ENCODE peak calls at places on chromosomes 5 and 9, in six cellular contexts. One of them, this sample, is unnamed.

GRCh38 chr5:131316026-131316425 is 52.2 kb downstream of the CDC42SE2 start:
- DNase-seq in K562: no peak
- DNase-seq in HepG2: no peak
- DNase-seq in GM23338: no peak
- DNase-seq in HCT116: no peak
- DNase-seq in A549: no peak
- DNase-seq in this sample: no peak

GRCh38 chr9:18137815-18138214 is 336.1 kb upstream of the ADAMTSL1 start:
- DNase-seq in K562: no peak
- DNase-seq in GM23338: peak; percentile 36
- DNase-seq in A549: no peak
- DNase-seq in HepG2: no peak
- DNase-seq in HCT116: no peak
- DNase-seq in this sample: no peak

GRCh38 chr5:119322948-119323629 is 32.7 kb upstream of the TNFAIP8 start:
- DNase-seq in HCT116: no peak
- DNase-seq in GM23338: no peak
- DNase-seq in K562: peak; percentile 48
- DNase-seq in HepG2: no peak
- DNase-seq in A549: no peak
- DNase-seq in this sample: no peak

GRCh38 chr5:157033071-157033583 is 25.8 kb downstream of the HAVCR1 start:
- DNase-seq in GM23338: no peak
- DNase-seq in HepG2: no peak
- DNase-seq in A549: no peak
- DNase-seq in K562: no peak
- DNase-seq in HCT116: no peak
- DNase-seq in this sample: no peak

GRCh38 chr5:106290841-106291240 is 1379.9 kb downstream of the EFNA5 start:
- DNase-seq in A549: no peak
- DNase-seq in K562: no peak
- DNase-seq in HepG2: no peak
- DNase-seq in GM23338: no peak
- DNase-seq in HCT116: no peak
- DNase-seq in this sample: no peak

GRCh38 chr5:180353226-180353962 is at the start of gene GFPT2:
- DNase-seq in HepG2: peak; percentile 28
- DNase-seq in K562: peak; percentile 99
- DNase-seq in GM23338: peak; percentile 94
- DNase-seq in HCT116: no peak
- DNase-seq in A549: peak; percentile 94
- DNase-seq in this sample: no peak

GRCh38 chr5:161190778-161191177 is 338.8 kb upstream of the ATP10B start:
- DNase-seq in A549: no peak
- DNase-seq in K562: no peak
- DNase-seq in HCT116: no peak
- DNase-seq in GM23338: no peak
- DNase-seq in HepG2: no peak
- DNase-seq in this sample: no peak

GRCh38 chr9:21778300-21778699 is 24.1 kb upstream of the MTAP start:
- DNase-seq in HCT116: no peak
- DNase-seq in A549: no peak
- DNase-seq in GM23338: no peak
- DNase-seq in K562: no peak
- DNase-seq in HepG2: no peak
- DNase-seq in this sample: peak; percentile 1

GRCh38 chr9:503881-504852 is 289.5 kb downstream of the DOCK8 start:
- DNase-seq in HCT116: peak; percentile 43
- DNase-seq in HepG2: peak; percentile 48
- DNase-seq in A549: peak; percentile 75
- DNase-seq in K562: peak; percentile 85
- DNase-seq in GM23338: peak; percentile 84
- DNase-seq in this sample: peak; percentile 56

GRCh38 chr5:158718738-158719505 is 380.8 kb downstream of the EBF1 start:
- DNase-seq in HCT116: no peak
- DNase-seq in K562: no peak
- DNase-seq in A549: no peak
- DNase-seq in GM23338: no peak
- DNase-seq in HepG2: no peak
- DNase-seq in this sample: no peak

GRCh38 chr5:36720688-36721087 is 114.3 kb downstream of the SLC1A3 start:
- DNase-seq in GM23338: no peak
- DNase-seq in HCT116: no peak
- DNase-seq in HepG2: no peak
- DNase-seq in A549: no peak
- DNase-seq in K562: no peak
- DNase-seq in this sample: no peak

GRCh38 chr9:132411091-132411508 is 1.1 kb downstream of the CFAP77 start:
- DNase-seq in K562: peak; percentile 71
- DNase-seq in HepG2: peak; percentile 54
- DNase-seq in HCT116: peak; percentile 68
- DNase-seq in A549: peak; percentile 69
- DNase-seq in GM23338: peak; percentile 96
- DNase-seq in this sample: no peak

GRCh38 chr5:52989025-52989780 is at the start of gene ITGA2:
- DNase-seq in K562: peak; percentile 59
- DNase-seq in HCT116: peak; percentile 36
- DNase-seq in GM23338: peak; percentile 71
- DNase-seq in A549: peak; percentile 72
- DNase-seq in HepG2: peak; percentile 74
- DNase-seq in this sample: no peak

GRCh38 chr5:90473321-90474234 is 993 bp downstream of the MBLAC2 start:
- DNase-seq in GM23338: peak; percentile 75
- DNase-seq in K562: peak; percentile 28
- DNase-seq in HepG2: peak; percentile 12
- DNase-seq in HCT116: no peak
- DNase-seq in A549: peak; percentile 14
- DNase-seq in this sample: no peak

GRCh38 chr9:4762889-4763521 is 22.0 kb upstream of the AK3 start:
- DNase-seq in K562: peak; percentile 70
- DNase-seq in HCT116: no peak
- DNase-seq in HepG2: no peak
- DNase-seq in GM23338: peak; percentile 68
- DNase-seq in A549: no peak
- DNase-seq in this sample: peak; percentile 83

GRCh38 chr5:40929049-40929448 is 19.8 kb downstream of the C7 start:
- DNase-seq in HepG2: no peak
- DNase-seq in GM23338: peak; percentile 3
- DNase-seq in K562: no peak
- DNase-seq in A549: no peak
- DNase-seq in HCT116: no peak
- DNase-seq in this sample: no peak

GRCh38 chr5:174777545-174777944 is 53.2 kb downstream of the MSX2 start:
- DNase-seq in GM23338: no peak
- DNase-seq in HepG2: no peak
- DNase-seq in K562: no peak
- DNase-seq in HCT116: no peak
- DNase-seq in A549: no peak
- DNase-seq in this sample: no peak

GRCh38 chr5:148248894-148249293 is 10.6 kb downstream of the MARCOL start:
- DNase-seq in GM23338: no peak
- DNase-seq in HepG2: no peak
- DNase-seq in A549: no peak
- DNase-seq in K562: no peak
- DNase-seq in HCT116: no peak
- DNase-seq in this sample: no peak

GRCh38 chr9:128636024-128636390 is 20.6 kb downstream of the DYNC2I2 start:
- DNase-seq in HepG2: peak; percentile 81
- DNase-seq in HCT116: no peak
- DNase-seq in A549: peak; percentile 89
- DNase-seq in GM23338: peak; percentile 80
- DNase-seq in K562: no peak
- DNase-seq in this sample: no peak

DNA sequence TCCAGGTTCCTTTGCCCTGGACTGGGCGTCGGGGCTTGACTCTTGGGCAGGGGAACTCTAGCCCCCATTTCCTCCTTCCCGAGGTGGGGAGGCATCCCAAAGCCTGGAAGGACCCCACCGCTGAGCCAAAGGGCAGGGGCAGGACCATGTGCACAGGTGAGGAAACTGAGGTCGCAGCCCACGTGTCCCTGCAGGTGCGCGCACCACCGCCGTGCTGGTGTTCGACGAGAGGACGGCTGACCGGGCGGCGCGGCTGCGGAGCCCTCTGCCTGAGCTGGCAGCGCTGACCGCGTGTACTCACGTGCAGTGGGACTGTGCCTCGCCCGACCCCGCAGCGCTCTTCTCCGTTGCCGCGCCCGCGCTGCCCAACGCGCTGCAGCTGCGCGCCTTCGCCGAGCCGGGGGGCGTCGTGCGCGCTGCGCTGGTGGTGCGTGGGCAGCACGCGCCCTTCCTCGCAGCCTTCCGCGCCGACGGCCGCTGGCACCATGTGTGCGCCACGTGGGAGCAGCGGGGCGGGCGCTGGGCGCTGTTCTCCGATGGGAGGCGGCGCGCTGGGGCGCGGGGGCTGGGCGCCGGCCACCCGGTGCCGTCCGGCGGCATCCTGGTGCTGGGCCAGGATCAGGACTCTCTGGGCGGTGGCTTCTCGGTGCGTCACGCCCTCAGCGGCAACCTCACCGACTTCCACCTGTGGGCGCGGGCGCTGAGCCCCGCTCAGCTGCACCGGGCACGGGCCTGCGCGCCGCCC is 2.8 kb downstream of the ADGRD2 start:
- DNase-seq in HepG2: no peak
- DNase-seq in HCT116: no peak
- DNase-seq in GM23338: peak; percentile 54
- DNase-seq in K562: no peak
- DNase-seq in A549: peak; percentile 61
- DNase-seq in this sample: no peak
- H3K4me3 ChIP-seq in HepG2: peak overlapping the region; percentile 46
- H3K4me3 ChIP-seq in HCT116: peak overlapping the region; percentile 36
- H3K4me3 ChIP-seq in GM23338: peak overlapping the region; percentile 47
- H3K4me3 ChIP-seq in K562: no peak overlapping the region
- H3K4me3 ChIP-seq in A549: peak overlapping the region; percentile 61
- H3K4me3 ChIP-seq in this sample: no peak overlapping the region

DNA sequence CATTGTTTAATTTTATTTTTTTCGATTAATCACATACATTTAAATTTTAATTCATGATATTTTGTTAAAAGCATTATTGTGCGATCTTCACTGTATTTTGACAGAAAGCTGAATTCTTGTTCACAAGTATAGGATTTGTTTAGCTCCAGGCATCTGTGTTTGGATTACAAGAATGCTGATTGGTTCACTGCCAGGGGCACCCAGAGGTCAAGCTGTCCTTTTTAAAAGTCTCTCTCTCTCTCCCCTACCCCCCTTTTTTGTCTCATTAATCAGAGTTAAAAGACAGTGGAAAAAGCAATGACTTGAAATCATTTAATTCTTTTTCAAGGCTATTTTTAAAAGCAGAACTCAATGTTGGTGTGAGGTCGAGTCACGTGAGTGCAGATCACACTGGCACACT is 387.3 kb downstream of the NR2F1-AS1 start:
- DNase-seq in HepG2: no peak
- DNase-seq in A549: no peak
- DNase-seq in HCT116: no peak
- DNase-seq in GM23338: no peak
- DNase-seq in K562: no peak
- DNase-seq in this sample: no peak
- TF ChIP-seq REST in HepG2: no peak
- TF ChIP-seq REST in A549: no peak
- TF ChIP-seq REST in HCT116: no peak
- TF ChIP-seq REST in GM23338: no peak
- TF ChIP-seq REST in K562: no peak
- TF ChIP-seq REST in this sample: no peak

GRCh38 chr5:169650701-169651331 is 13.7 kb downstream of the DOCK2 start:
- DNase-seq in GM23338: no peak
- DNase-seq in HepG2: no peak
- DNase-seq in K562: peak; percentile 46
- DNase-seq in HCT116: no peak
- DNase-seq in A549: no peak
- DNase-seq in this sample: no peak
- H3K4me3 ChIP-seq in GM23338: no peak overlapping the region
- H3K4me3 ChIP-seq in HepG2: no peak overlapping the region
- H3K4me3 ChIP-seq in K562: no peak overlapping the region
- H3K4me3 ChIP-seq in HCT116: no peak overlapping the region
- H3K4me3 ChIP-seq in A549: no peak overlapping the region
- H3K4me3 ChIP-seq in this sample: no peak overlapping the region

DNA sequence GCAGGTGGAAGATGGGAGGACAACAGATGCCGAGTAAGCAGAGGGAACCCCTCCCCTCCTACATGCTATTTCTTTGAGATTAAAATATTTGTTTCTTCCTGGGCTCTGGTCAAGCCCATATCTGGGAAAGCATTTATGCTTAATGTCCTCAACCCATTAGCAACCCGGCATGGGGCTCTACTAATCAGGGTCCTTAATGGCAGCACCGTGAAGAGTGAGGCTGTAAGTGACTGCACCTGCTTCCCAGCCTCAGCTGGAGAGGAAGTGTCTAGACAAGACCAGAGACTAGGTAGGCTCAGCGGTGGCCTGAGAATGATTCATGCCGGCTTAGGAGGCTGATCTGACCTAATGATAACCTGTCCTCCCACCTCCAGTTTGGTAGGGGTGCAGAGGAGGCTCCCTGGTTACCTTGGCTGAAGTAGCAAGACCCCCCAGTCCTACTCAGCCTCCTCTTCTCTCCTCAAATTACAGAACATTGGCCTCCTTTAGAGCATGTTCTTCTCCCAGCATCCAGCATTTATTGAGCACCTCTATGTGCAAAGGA is 61.3 kb upstream of the HSPA9 start:
- DNase-seq in HCT116: no peak
- DNase-seq in K562: no peak
- DNase-seq in GM23338: no peak
- DNase-seq in HepG2: no peak
- DNase-seq in A549: no peak
- DNase-seq in this sample: no peak
- TF ChIP-seq REST in HCT116: no peak
- TF ChIP-seq REST in K562: no peak
- TF ChIP-seq REST in GM23338: no peak
- TF ChIP-seq REST in HepG2: no peak
- TF ChIP-seq REST in A549: no peak
- TF ChIP-seq REST in this sample: no peak

This sample was measured in HL-60.